ENCODE peak calls at places on chromosomes 5 and 9, in eight cellular contexts. O, B, K, M, U, X, N and I are unnamed samples.

GRCh38 chr5:107570805-107571531 is 99.8 kb downstream of the EFNA5 start:
- DNase-seq in O (peak; percentile 30), B (no peak), K (no peak), M (peak; percentile 75), U (no peak), X (peak; percentile 42), N (no peak), I (no peak)

GRCh38 chr9:107705521-107705920 is 216.0 kb upstream of the KLF4 start:
- DNase-seq in O (no peak), B (no peak), K (no peak), M (no peak), U (no peak), X (no peak), N (no peak), I (no peak)

GRCh38 chr5:12910611-12911010 is 1006.4 kb upstream of the CTNND2 start:
- DNase-seq in O (peak; percentile 33), B (no peak), K (no peak), M (no peak), U (no peak), X (no peak), N (no peak), I (no peak)

GRCh38 chr9:136848393-136849037 is 694 bp upstream of the PHPT1 start:
- DNase-seq in O (no peak), B (no peak), K (no peak), M (peak; percentile 53), U (peak; percentile 27), X (peak; percentile 83), N (no peak), I (no peak)

GRCh38 chr5:144150996-144151395 is 19.5 kb downstream of the YIPF5 start:
- DNase-seq in O (peak; percentile 33), B (peak; percentile 21), K (no peak), M (peak; percentile 55), U (no peak), X (no peak), N (no peak), I (no peak)

GRCh38 chr9:107712390-107712789 is 222.8 kb upstream of the KLF4 start:
- DNase-seq in O (peak; percentile 59), B (peak; percentile 35), K (peak; percentile 77), M (no peak), U (no peak), X (no peak), N (no peak), I (no peak)

GRCh38 chr9:137148661-137149060 is 9.7 kb downstream of the GRIN1 start:
- DNase-seq in O (no peak), B (no peak), K (no peak), M (no peak), U (no peak), X (peak; percentile 24), N (no peak), I (no peak)

GRCh38 chr5:56358703-56359428 is 125.7 kb upstream of the ANKRD55 start:
- DNase-seq in O (no peak), B (peak; percentile 25), K (peak; percentile 31), M (no peak), U (no peak), X (peak; percentile 59), N (peak; percentile 62), I (no peak)

GRCh38 chr9:134597041-134597913 is 44.3 kb upstream of the COL5A1 start:
- DNase-seq in O (no peak), B (no peak), K (no peak), M (no peak), U (no peak), X (peak; percentile 41), N (peak; percentile 57), I (peak; percentile 42)

GRCh38 chr5:173477320-173478055 is 139.0 kb downstream of the BOD1 start:
- DNase-seq in O (peak; percentile 62), B (peak; percentile 94), K (no peak), M (no peak), U (no peak), X (peak; percentile 64), N (no peak), I (no peak)

GRCh38 chr5:136563489-136563888 is 198.1 kb upstream of the TRPC7 start:
- DNase-seq in O (no peak), B (no peak), K (no peak), M (peak; percentile 83), U (no peak), X (no peak), N (no peak), I (no peak)

GRCh38 chr9:8858250-8859161 is 1058.9 kb upstream of the DMAC1 start:
- DNase-seq in O (no peak), B (no peak), K (no peak), M (peak; percentile 58), U (no peak), X (peak; percentile 56), N (no peak), I (no peak)

GRCh38 chr9:128846680-128847030 is 17.1 kb upstream of the SPOUT1 start:
- DNase-seq in O (no peak), B (no peak), K (no peak), M (no peak), U (no peak), X (no peak), N (no peak), I (no peak)

GRCh38 chr5:78260771-78261170 is 33.7 kb downstream of the AP3B1 start:
- DNase-seq in O (no peak), B (no peak), K (no peak), M (no peak), U (no peak), X (no peak), N (no peak), I (no peak)

GRCh38 chr5:95738069-95738468 is 6.9 kb downstream of the RHOBTB3 start:
- DNase-seq in O (no peak), B (no peak), K (no peak), M (no peak), U (no peak), X (no peak), N (no peak), I (no peak)

GRCh38 chr9:21522348-21522747 is 40.2 kb upstream of the IFNE start:
- DNase-seq in O (no peak), B (no peak), K (no peak), M (no peak), U (no peak), X (no peak), N (no peak), I (no peak)

GRCh38 chr5:120463026-120463770 is 902 bp upstream of the PRR16 start:
- DNase-seq in O (no peak), B (no peak), K (no peak), M (no peak), U (no peak), X (no peak), N (no peak), I (no peak)

GRCh38 chr5:120464627-120465280 is 654 bp downstream of the PRR16 start:
- DNase-seq in O (no peak), B (peak; percentile 66), K (no peak), M (peak; percentile 71), U (peak; percentile 37), X (peak; percentile 81), N (peak; percentile 58), I (no peak)

GRCh38 chr5:120463991-120464626 is at the start of gene PRR16:
- DNase-seq in O (peak; percentile 64), B (peak; percentile 64), K (no peak), M (peak; percentile 80), U (peak; percentile 58), X (peak; percentile 82), N (no peak), I (no peak)

GRCh38 chr5:120466337-120467006 is 2.4 kb downstream of the PRR16 start:
- DNase-seq in O (no peak), B (no peak), K (no peak), M (no peak), U (no peak), X (no peak), N (no peak), I (no peak)

DNA sequence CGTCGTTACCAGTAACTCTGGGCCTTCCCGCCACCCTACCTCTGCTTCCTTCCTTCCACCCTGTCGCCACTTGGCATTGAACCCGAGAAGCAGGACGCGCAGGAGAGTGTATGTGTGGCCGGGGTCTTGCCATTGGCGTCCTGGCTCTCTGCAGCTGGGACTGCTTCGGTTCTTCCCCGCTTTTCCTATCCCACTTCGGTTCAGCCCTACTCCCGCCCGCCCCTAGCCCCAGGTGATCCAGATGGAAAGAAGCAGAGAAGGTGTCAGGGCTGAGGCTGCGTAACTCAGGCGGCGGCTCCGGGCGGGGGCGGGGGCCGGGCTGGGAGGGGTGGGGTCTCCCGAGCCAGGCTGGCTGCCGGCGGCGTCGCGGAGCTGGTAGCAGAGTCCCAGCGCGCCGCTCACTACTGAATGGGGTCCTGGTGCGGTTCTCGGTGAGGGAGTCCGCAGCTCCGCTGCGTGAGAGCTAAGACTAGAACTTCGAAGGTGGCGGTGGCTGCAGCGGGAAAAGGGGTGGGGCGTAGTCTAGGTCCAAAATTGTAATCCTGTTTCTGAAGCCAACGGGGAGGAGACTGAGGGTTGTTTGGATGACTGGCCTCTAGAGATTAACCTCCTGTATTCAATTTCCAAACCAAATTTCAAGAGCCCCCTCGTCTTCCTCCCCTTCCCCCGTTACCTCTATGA is 1.3 kb downstream of the PRR16 start:
- DNase-seq in O (no peak), B (peak; percentile 74), K (no peak), M (peak; percentile 77), U (peak; percentile 46), X (peak; percentile 74), N (no peak), I (no peak)
- H3K4me3 ChIP-seq in O (peak overlapping the region; percentile 72), B (peak overlapping the region; percentile 91), K (no peak overlapping the region), M (peak overlapping the region; percentile 59), U (peak overlapping the region; percentile 67), X (peak overlapping the region; percentile 90), N (peak overlapping the region; percentile 65), I (peak overlapping the region; percentile 79)

GRCh38 chr5:139272471-139273321 is 20.8 kb upstream of the MATR3 start:
- DNase-seq in O (peak; percentile 27), B (peak; percentile 34), K (no peak), M (no peak), U (no peak), X (no peak), N (no peak), I (no peak)
- H3K4me3 ChIP-seq in O (no peak overlapping the region), B (no peak overlapping the region), K (peak overlapping the region; percentile 89), M (no peak overlapping the region), U (peak overlapping the region; percentile 67), X (peak overlapping the region; percentile 48), N (peak overlapping the region; percentile 59), I (peak overlapping the region; percentile 60)

GRCh38 chr9:74887981-74888370 is 255 bp upstream of the TRPM6 start:
- DNase-seq in O (no peak), B (no peak), K (no peak), M (no peak), U (peak; percentile 0), X (no peak), N (no peak), I (no peak)
- H3K4me3 ChIP-seq in O (peak overlapping the region; percentile 66), B (no peak overlapping the region), K (peak overlapping the region; percentile 77), M (no peak overlapping the region), U (peak overlapping the region; percentile 48), X (peak overlapping the region; percentile 68), N (no peak overlapping the region), I (peak overlapping the region; percentile 54)

GRCh38 chr5:15496886-15497285 is 3.1 kb upstream of the FBXL7 start:
- DNase-seq in O (no peak), B (no peak), K (no peak), M (peak; percentile 32), U (no peak), X (no peak), N (no peak), I (no peak)

GRCh38 chr5:15500326-15500958 is 462 bp downstream of the FBXL7 start:
- DNase-seq in O (peak; percentile 48), B (peak; percentile 62), K (no peak), M (peak; percentile 54), U (peak; percentile 48), X (peak; percentile 90), N (peak; percentile 85), I (no peak)

GRCh38 chr5:15499528-15500325 is at the start of gene FBXL7:
- DNase-seq in O (peak; percentile 82), B (peak; percentile 74), K (no peak), M (peak; percentile 88), U (peak; percentile 71), X (peak; percentile 94), N (peak; percentile 78), I (no peak)

GRCh38 chr5:15502208-15502607 is 2.2 kb downstream of the FBXL7 start:
- DNase-seq in O (peak; percentile 64), B (peak; percentile 66), K (no peak), M (no peak), U (no peak), X (no peak), N (no peak), I (no peak)

GRCh38 chr5:15501057-15501791 is 1.2 kb downstream of the FBXL7 start:
- DNase-seq in O (peak; percentile 84), B (peak; percentile 88), K (no peak), M (peak; percentile 90), U (peak; percentile 57), X (peak; percentile 82), N (peak; percentile 69), I (no peak)
- H3K4me3 ChIP-seq in O (peak overlapping the region; percentile 84), B (peak overlapping the region; percentile 73), K (no peak overlapping the region), M (peak overlapping the region; percentile 92), U (peak overlapping the region; percentile 89), X (peak overlapping the region; percentile 73), N (peak overlapping the region; percentile 84), I (peak overlapping the region; percentile 70)